ENCODE peak calls at places on chromosomes 6 and 20, in five cellular contexts. One of them, this sample, is unnamed.

GRCh38 chr20:25277941-25278521 is 30.1 kb downstream of the PYGB start:
- DNase-seq in lower leg skin: no peak
- DNase-seq in HCT116: no peak
- DNase-seq in ovary: peak
- DNase-seq in vagina: no peak
- DNase-seq in this sample: no peak

GRCh38 chr6:132483779-132484679 is 28.9 kb downstream of the STX7 start:
- DNase-seq in lower leg skin: peak
- DNase-seq in HCT116: peak
- DNase-seq in ovary: no peak
- DNase-seq in vagina: no peak
- DNase-seq in this sample: no peak

GRCh38 chr6:90350689-90351554 is 54.3 kb upstream of the BACH2 start:
- DNase-seq in lower leg skin: peak
- DNase-seq in HCT116: no peak
- DNase-seq in ovary: no peak
- DNase-seq in vagina: no peak
- DNase-seq in this sample: no peak

GRCh38 chr6:150631283-150631981 is 31.7 kb downstream of the PLEKHG1 start:
- DNase-seq in lower leg skin: no peak
- DNase-seq in HCT116: no peak
- DNase-seq in ovary: no peak
- DNase-seq in vagina: no peak
- DNase-seq in this sample: no peak

GRCh38 chr20:37524221-37524700 is 3.2 kb downstream of the NNAT start:
- DNase-seq in lower leg skin: no peak
- DNase-seq in HCT116: no peak
- DNase-seq in ovary: no peak
- DNase-seq in vagina: no peak
- DNase-seq in this sample: no peak

GRCh38 chr6:75204959-75205775 is 686 bp downstream of the COL12A1 start:
- DNase-seq in lower leg skin: no peak
- DNase-seq in HCT116: no peak
- DNase-seq in ovary: peak
- DNase-seq in vagina: no peak
- DNase-seq in this sample: no peak

GRCh38 chr20:39631557-39631956 is 669.4 kb downstream of the DHX35 start:
- DNase-seq in lower leg skin: no peak
- DNase-seq in HCT116: no peak
- DNase-seq in ovary: no peak
- DNase-seq in vagina: no peak
- DNase-seq in this sample: no peak

GRCh38 chr6:152313542-152314482 is 323.4 kb downstream of the SYNE1 start:
- DNase-seq in lower leg skin: no peak
- DNase-seq in HCT116: no peak
- DNase-seq in ovary: no peak
- DNase-seq in vagina: no peak
- DNase-seq in this sample: no peak

GRCh38 chr20:63101781-63102719 is 95.3 kb upstream of the BHLHE23 start:
- DNase-seq in lower leg skin: no peak
- DNase-seq in HCT116: no peak
- DNase-seq in ovary: peak
- DNase-seq in vagina: no peak
- DNase-seq in this sample: no peak

GRCh38 chr20:62938105-62938888 is at the start of gene GID8:
- DNase-seq in lower leg skin: no peak
- DNase-seq in HCT116: no peak
- DNase-seq in ovary: no peak
- DNase-seq in vagina: no peak
- DNase-seq in this sample: no peak

GRCh38 chr20:32524871-32525501 is 60.1 kb downstream of the NOL4L start:
- DNase-seq in lower leg skin: peak
- DNase-seq in HCT116: no peak
- DNase-seq in ovary: no peak
- DNase-seq in vagina: no peak
- DNase-seq in this sample: no peak

GRCh38 chr6:81759782-81760181 is 7.3 kb upstream of the TENT5A start:
- DNase-seq in lower leg skin: no peak
- DNase-seq in HCT116: no peak
- DNase-seq in ovary: no peak
- DNase-seq in vagina: no peak
- DNase-seq in this sample: no peak

GRCh38 chr6:127775371-127775770 is 125.5 kb downstream of the THEMIS start:
- DNase-seq in lower leg skin: no peak
- DNase-seq in HCT116: no peak
- DNase-seq in ovary: no peak
- DNase-seq in vagina: no peak
- DNase-seq in this sample: no peak

GRCh38 chr20:4814696-4815252 is 93.1 kb downstream of the PRND start:
- DNase-seq in lower leg skin: no peak
- DNase-seq in HCT116: no peak
- DNase-seq in ovary: no peak
- DNase-seq in vagina: no peak
- DNase-seq in this sample: peak

GRCh38 chr20:38926934-38927616 is 858 bp downstream of the FAM83D start:
- DNase-seq in lower leg skin: no peak
- DNase-seq in HCT116: no peak
- DNase-seq in ovary: no peak
- DNase-seq in vagina: no peak
- DNase-seq in this sample: no peak

GRCh38 chr20:4548552-4548951 is 173.2 kb upstream of the PRND start:
- DNase-seq in lower leg skin: no peak
- DNase-seq in HCT116: no peak
- DNase-seq in ovary: no peak
- DNase-seq in vagina: no peak
- DNase-seq in this sample: no peak

GRCh38 chr6:94130458-94130857 is 711.1 kb upstream of the EPHA7 start:
- DNase-seq in lower leg skin: no peak
- DNase-seq in HCT116: no peak
- DNase-seq in ovary: no peak
- DNase-seq in vagina: no peak
- DNase-seq in this sample: no peak

GRCh38 chr6:166474721-166475565 is 92.2 kb upstream of the MPC1 start:
- DNase-seq in lower leg skin: no peak
- DNase-seq in HCT116: no peak
- DNase-seq in ovary: peak
- DNase-seq in vagina: no peak
- DNase-seq in this sample: no peak

GRCh38 chr6:1601616-1602355 is 7.9 kb upstream of the FOXC1 start:
- DNase-seq in lower leg skin: no peak
- DNase-seq in HCT116: no peak
- DNase-seq in ovary: no peak
- DNase-seq in vagina: no peak
- DNase-seq in this sample: no peak

GRCh38 chr6:16676376-16676775 is 84.9 kb downstream of the ATXN1 start:
- DNase-seq in lower leg skin: no peak
- DNase-seq in HCT116: no peak
- DNase-seq in ovary: no peak
- DNase-seq in vagina: no peak
- DNase-seq in this sample: no peak

GRCh38 chr20:1291191-1291741 is 25.2 kb downstream of the SNPH start:
- DNase-seq in lower leg skin: no peak
- DNase-seq in HCT116: no peak
- DNase-seq in ovary: no peak
- DNase-seq in vagina: no peak
- DNase-seq in this sample: no peak

GRCh38 chr6:38806271-38806670 is 91.2 kb downstream of the DNAH8 start:
- DNase-seq in lower leg skin: no peak
- DNase-seq in HCT116: no peak
- DNase-seq in ovary: no peak
- DNase-seq in vagina: no peak
- DNase-seq in this sample: no peak

GRCh38 chr6:134420638-134421181 is 102.8 kb upstream of the SGK1 start:
- DNase-seq in lower leg skin: no peak
- DNase-seq in HCT116: no peak
- DNase-seq in ovary: no peak
- DNase-seq in vagina: no peak
- DNase-seq in this sample: no peak

GRCh38 chr6:15512126-15512525 is 150.7 kb downstream of the DTNBP1 start:
- DNase-seq in lower leg skin: no peak
- DNase-seq in HCT116: no peak
- DNase-seq in ovary: no peak
- DNase-seq in vagina: no peak
- DNase-seq in this sample: no peak

GRCh38 chr6:152160346-152160745 is 352.9 kb downstream of the ESR1 start:
- DNase-seq in lower leg skin: no peak
- DNase-seq in HCT116: no peak
- DNase-seq in ovary: no peak
- DNase-seq in vagina: no peak
- DNase-seq in this sample: no peak

GRCh38 chr20:47708140-47708807 is 77.0 kb downstream of the SULF2 start:
- DNase-seq in lower leg skin: no peak
- DNase-seq in HCT116: no peak
- DNase-seq in ovary: no peak
- DNase-seq in vagina: no peak
- DNase-seq in this sample: no peak

GRCh38 chr6:19399406-19399805 is 437.8 kb upstream of the ID4 start:
- DNase-seq in lower leg skin: no peak
- DNase-seq in HCT116: no peak
- DNase-seq in ovary: peak
- DNase-seq in vagina: no peak
- DNase-seq in this sample: no peak

GRCh38 chr6:20455175-20456075 is 53.7 kb downstream of the E2F3 start:
- DNase-seq in lower leg skin: no peak
- DNase-seq in HCT116: no peak
- DNase-seq in ovary: no peak
- DNase-seq in vagina: no peak
- DNase-seq in this sample: no peak

GRCh38 chr6:153976921-153977693 is 61.9 kb upstream of the OPRM1 start:
- DNase-seq in lower leg skin: no peak
- DNase-seq in HCT116: no peak
- DNase-seq in ovary: no peak
- DNase-seq in vagina: no peak
- DNase-seq in this sample: no peak

GRCh38 chr6:150403458-150404245 is 34.8 kb downstream of the IYD start:
- DNase-seq in lower leg skin: no peak
- DNase-seq in HCT116: no peak
- DNase-seq in ovary: no peak
- DNase-seq in vagina: no peak
- DNase-seq in this sample: no peak

GRCh38 chr20:62694868-62695267 is 13.8 kb upstream of the NTSR1 start:
- DNase-seq in lower leg skin: no peak
- DNase-seq in HCT116: no peak
- DNase-seq in ovary: no peak
- DNase-seq in vagina: no peak
- DNase-seq in this sample: no peak

GRCh38 chr6:72849346-72849745 is 227.5 kb downstream of the KCNQ5 start:
- DNase-seq in lower leg skin: no peak
- DNase-seq in HCT116: no peak
- DNase-seq in ovary: no peak
- DNase-seq in vagina: no peak
- DNase-seq in this sample: no peak

GRCh38 chr20:51727872-51728271 is 40.3 kb downstream of the ATP9A start:
- DNase-seq in lower leg skin: no peak
- DNase-seq in HCT116: no peak
- DNase-seq in ovary: no peak
- DNase-seq in vagina: no peak
- DNase-seq in this sample: no peak

GRCh38 chr6:562052-562676 is 94.7 kb downstream of the HUS1B start:
- DNase-seq in lower leg skin: no peak
- DNase-seq in HCT116: no peak
- DNase-seq in ovary: peak
- DNase-seq in vagina: no peak
- DNase-seq in this sample: no peak

GRCh38 chr6:105790635-105791034 is 295.5 kb upstream of the PRDM1 start:
- DNase-seq in lower leg skin: no peak
- DNase-seq in HCT116: no peak
- DNase-seq in ovary: no peak
- DNase-seq in vagina: no peak
- DNase-seq in this sample: no peak

DNA sequence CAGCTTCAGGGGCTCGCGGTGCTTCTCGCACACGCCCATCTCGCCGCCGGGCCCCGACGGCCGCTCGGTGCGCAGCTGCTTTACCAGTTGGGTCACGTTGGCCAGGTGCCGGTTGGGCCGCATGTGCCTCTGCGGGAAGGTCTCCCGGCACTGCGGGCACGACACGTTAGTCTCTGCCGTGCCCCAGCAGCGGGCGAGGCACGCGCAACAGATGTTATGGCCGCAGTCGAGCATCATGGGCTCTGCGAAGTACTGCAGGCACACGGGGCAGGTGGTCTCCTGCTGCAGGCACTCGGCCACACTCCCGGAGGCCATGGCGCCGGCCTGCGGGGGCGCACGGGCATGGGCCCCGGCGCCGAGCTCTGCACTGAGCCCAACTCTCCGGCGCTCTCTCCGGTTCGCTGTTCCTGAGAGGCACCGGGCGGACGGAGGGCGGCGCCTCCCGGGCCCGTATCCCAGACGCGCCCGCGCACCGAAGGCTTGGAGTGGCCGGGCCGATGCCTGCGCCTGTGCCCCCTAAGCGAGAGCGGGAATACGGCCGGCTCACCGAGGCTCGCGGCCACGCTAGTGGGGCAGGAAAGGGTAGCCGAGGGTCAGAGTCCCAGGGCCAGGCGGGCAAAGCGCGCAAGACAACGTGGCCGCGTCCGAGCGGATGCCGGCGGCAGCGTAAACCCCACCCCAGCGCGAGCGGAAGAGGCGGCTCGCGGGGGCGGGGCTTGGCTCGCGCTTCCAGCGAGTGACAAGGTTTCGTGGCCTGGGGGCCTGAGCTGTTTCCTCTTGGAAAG is at the start of gene TRIM27:
- DNase-seq in lower leg skin: peak
- DNase-seq in HCT116: peak
- DNase-seq in ovary: peak
- DNase-seq in vagina: no peak
- DNase-seq in this sample: no peak
- TF ChIP-seq POLR2A in lower leg skin: no peak
- TF ChIP-seq POLR2A in HCT116: peak
- TF ChIP-seq POLR2A in ovary: peak
- TF ChIP-seq POLR2A in vagina: no peak
- TF ChIP-seq POLR2A in this sample: peak

GRCh38 chr6:167485186-167485978 is 160.5 kb downstream of the TTLL2 start:
- DNase-seq in lower leg skin: no peak
- DNase-seq in HCT116: no peak
- DNase-seq in ovary: no peak
- DNase-seq in vagina: no peak
- DNase-seq in this sample: no peak
- TF ChIP-seq POLR2A in lower leg skin: no peak
- TF ChIP-seq POLR2A in HCT116: no peak
- TF ChIP-seq POLR2A in ovary: no peak
- TF ChIP-seq POLR2A in vagina: no peak
- TF ChIP-seq POLR2A in this sample: no peak

DNA sequence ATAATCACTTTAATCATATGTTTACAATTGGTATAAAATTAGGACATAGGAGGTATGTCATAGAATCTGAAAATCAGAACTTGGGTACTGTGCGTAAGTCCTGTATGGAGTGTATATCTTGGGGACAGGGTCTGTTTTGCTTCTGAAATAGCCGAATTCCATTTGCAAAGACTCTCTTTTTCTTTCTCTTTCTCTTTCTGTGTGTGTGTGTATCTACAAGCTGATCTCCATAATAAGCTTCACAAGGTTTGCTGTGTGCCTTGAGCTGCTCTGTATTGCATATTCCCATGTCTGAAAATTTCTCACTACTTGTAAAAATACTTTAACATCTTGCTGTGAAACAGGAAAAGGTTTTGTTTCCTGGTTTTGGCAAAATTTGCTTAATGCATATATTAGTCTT is 29.5 kb downstream of the STX11 start:
- DNase-seq in lower leg skin: no peak
- DNase-seq in HCT116: no peak
- DNase-seq in ovary: no peak
- DNase-seq in vagina: no peak
- DNase-seq in this sample: no peak
- TF ChIP-seq POLR2A in lower leg skin: no peak
- TF ChIP-seq POLR2A in HCT116: no peak
- TF ChIP-seq POLR2A in ovary: no peak
- TF ChIP-seq POLR2A in vagina: no peak
- TF ChIP-seq POLR2A in this sample: no peak

GRCh38 chr6:156778615-156779205 is 1.5 kb downstream of the ARID1B start:
- DNase-seq in lower leg skin: peak
- DNase-seq in HCT116: no peak
- DNase-seq in ovary: peak
- DNase-seq in vagina: no peak
- DNase-seq in this sample: no peak
- TF ChIP-seq POLR2A in lower leg skin: no peak
- TF ChIP-seq POLR2A in HCT116: no peak
- TF ChIP-seq POLR2A in ovary: peak
- TF ChIP-seq POLR2A in vagina: no peak
- TF ChIP-seq POLR2A in this sample: peak